ENCODE peak calls at places on chromosomes 12 and 14, in five cellular contexts. U is NCI-H1092 treated with DMSO at 0.1 percent for 48 hours, Y is GM20000, R is endothelial cell of umbilical vein, K is KG1. X is an unnamed sample.
A peak's percentile ranks its signal among the peaks of the same experiment; 100 is the strongest.

GRCh38 chr14:22978487-22978837 is 3.9 kb downstream of the AJUBA start:
- DNase-seq in R (no peak), U (no peak), Y (no peak), K (no peak), X (no peak)

GRCh38 chr12:123329799-123330198 is 34.8 kb downstream of the SBNO1 start:
- DNase-seq in R (no peak), K (no peak), Y (no peak), U (no peak), X (no peak)

GRCh38 chr12:94980577-94980976 is 22.9 kb downstream of the NDUFA12 start:
- DNase-seq in R (peak; percentile 34), Y (no peak), U (peak; percentile 17), K (no peak), X (no peak)

GRCh38 chr12:1886396-1887008 is 31.9 kb downstream of the CACNA2D4 start:
- DNase-seq in U (no peak), Y (no peak), K (no peak), R (no peak), X (no peak)

GRCh38 chr14:21913759-21914158 is 240.1 kb upstream of the OR4E1 start:
- DNase-seq in R (peak; percentile 87), Y (peak; percentile 39), K (peak; percentile 43), U (peak; percentile 42), X (peak; percentile 70)

GRCh38 chr14:104248203-104249055 is 110.0 kb downstream of the KIF26A start:
- DNase-seq in U (no peak), Y (no peak), R (no peak), K (no peak), X (no peak)

GRCh38 chr12:15830538-15830937 is 41.4 kb upstream of the EPS8 start:
- DNase-seq in Y (no peak), K (no peak), U (no peak), R (no peak), X (no peak)

GRCh38 chr12:110591508-110592051 is 8.5 kb upstream of the PPTC7 start:
- DNase-seq in R (no peak), K (no peak), Y (no peak), U (no peak), X (no peak)

GRCh38 chr12:111788178-111788654 is 21.5 kb downstream of the ALDH2 start:
- DNase-seq in U (no peak), Y (peak; percentile 57), R (no peak), K (no peak), X (no peak)

GRCh38 chr14:90426663-90427062 is 29.8 kb downstream of the CALM1 start:
- DNase-seq in K (no peak), R (peak; percentile 69), Y (no peak), U (peak; percentile 27), X (no peak)

GRCh38 chr12:62214847-62215246 is 45.4 kb upstream of the USP15 start:
- DNase-seq in Y (no peak), U (no peak), K (no peak), R (no peak), X (no peak)

GRCh38 chr12:53172352-53172751 is 8.2 kb upstream of the ZNF740 start:
- DNase-seq in U (no peak), Y (no peak), K (no peak), R (no peak), X (no peak)

GRCh38 chr14:100649173-100649519 is 61.9 kb upstream of the BEGAIN start:
- DNase-seq in R (peak; percentile 61), Y (no peak), U (no peak), K (no peak), X (no peak)

GRCh38 chr12:124115976-124116690 is 143.1 kb downstream of the ZNF664 start:
- DNase-seq in U (no peak), R (no peak), Y (no peak), K (no peak), X (no peak)

GRCh38 chr12:49808686-49809368 is 19.4 kb downstream of the NCKAP5L start:
- DNase-seq in U (no peak), R (no peak), K (no peak), Y (no peak), X (no peak)

GRCh38 chr12:115817399-115817798 is 460.1 kb downstream of the MED13L start:
- DNase-seq in R (no peak), U (no peak), Y (no peak), K (no peak), X (no peak)

GRCh38 chr14:87508333-87508732 is 484.6 kb downstream of the GALC start:
- DNase-seq in R (no peak), U (no peak), Y (no peak), K (no peak), X (no peak)

GRCh38 chr14:54364555-54365415 is 32.0 kb upstream of the CDKN3 start:
- DNase-seq in R (peak; percentile 86), Y (no peak), U (peak; percentile 10), K (no peak), X (peak; percentile 13)

GRCh38 chr12:110105961-110106540 is 18.1 kb upstream of the IFT81 start:
- DNase-seq in K (no peak), U (no peak), Y (no peak), R (no peak), X (no peak)

GRCh38 chr14:35898217-35898775 is 72.2 kb downstream of the BRMS1L start:
- DNase-seq in Y (no peak), U (no peak), K (no peak), R (no peak), X (no peak)

GRCh38 chr14:36944307-36945010 is 227.9 kb downstream of the SLC25A21 start:
- DNase-seq in R (no peak), U (no peak), Y (no peak), K (no peak), X (peak; percentile 21)

GRCh38 chr14:69610859-69611263 is 535 bp upstream of the SUSD6 start:
- DNase-seq in K (no peak), R (no peak), Y (no peak), U (no peak), X (no peak)

GRCh38 chr12:31007153-31007495 is 66.5 kb upstream of the DDX11 start:
- DNase-seq in Y (no peak), R (no peak), U (no peak), K (no peak), X (no peak)

GRCh38 chr14:28603606-28604005 is 163.0 kb upstream of the FOXG1 start:
- DNase-seq in U (no peak), K (no peak), Y (no peak), R (no peak), X (no peak)

GRCh38 chr12:65510584-65511050 is 232.1 kb downstream of the MSRB3 start:
- DNase-seq in K (no peak), Y (no peak), R (peak; percentile 30), U (no peak), X (no peak)

GRCh38 chr12:132214906-132215643 is 70.8 kb downstream of the NOC4L start:
- DNase-seq in K (no peak), U (no peak), R (no peak), Y (no peak), X (no peak)

GRCh38 chr12:7121324-7121723 is 7.4 kb downstream of the RBP5 start:
- DNase-seq in U (no peak), K (no peak), R (no peak), Y (no peak), X (no peak)

GRCh38 chr12:85575115-85576096 is 260.8 kb downstream of the RASSF9 start:
- DNase-seq in R (peak; percentile 80), Y (peak; percentile 44), U (peak; percentile 58), K (no peak), X (peak; percentile 61)

GRCh38 chr14:105485720-105486332 is 860 bp upstream of the CRIP1 start:
- DNase-seq in K (no peak), U (no peak), R (peak; percentile 33), Y (peak; percentile 63), X (no peak)

GRCh38 chr14:32761381-32761968 is 177.2 kb upstream of the NPAS3 start:
- DNase-seq in U (no peak), Y (no peak), R (no peak), K (no peak), X (peak; percentile 48)

GRCh38 chr12:121205491-121205890 is 4.4 kb upstream of the P2RX4 start:
- DNase-seq in Y (no peak), U (no peak), R (no peak), K (no peak), X (no peak)

GRCh38 chr12:132662901-132663755 is 24.0 kb downstream of the POLE start:
- DNase-seq in K (no peak), U (no peak), Y (no peak), R (no peak), X (no peak)

GRCh38 chr12:34204830-34205285 is 182.6 kb downstream of the ALG10 start:
- DNase-seq in Y (no peak), U (no peak), K (no peak), R (no peak), X (no peak)

GRCh38 chr12:45509621-45510020 is 219.9 kb upstream of the ARID2 start:
- DNase-seq in R (no peak), U (no peak), Y (no peak), K (no peak), X (no peak)

GRCh38 chr12:23555180-23555784 is 394.2 kb downstream of the SOX5 start:
- DNase-seq in Y (no peak), K (no peak), R (no peak), U (no peak), X (no peak)

GRCh38 chr14:89339158-89339557 is 77.9 kb downstream of the FOXN3 start:
- DNase-seq in K (no peak), Y (no peak), R (no peak), U (no peak), X (no peak)

GRCh38 chr14:77409131-77409533 is 14.2 kb downstream of the NOXRED1 start:
- DNase-seq in U (peak; percentile 2), R (no peak), K (no peak), Y (no peak), X (no peak)

GRCh38 chr12:45216297-45216982 is 545 bp downstream of the ANO6 start:
- DNase-seq in U (peak; percentile 75), Y (peak; percentile 73), R (peak; percentile 67), K (no peak), X (peak; percentile 61)

GRCh38 chr12:123431951-123432886 is 4.3 kb downstream of the RILPL2 start:
- DNase-seq in K (no peak), R (peak; percentile 33), U (no peak), Y (no peak), X (peak; percentile 44)

GRCh38 chr12:5623411-5623810 is 191.5 kb downstream of the NTF3 start:
- DNase-seq in Y (no peak), R (no peak), U (no peak), K (no peak), X (no peak)

X was measured in Caki2.